ENCODE peak calls at places on chromosomes 5 and 9, in five cellular contexts. P, M, V, J and Z are unnamed samples.

GRCh38 chr9:112043423-112043822 is 131.7 kb downstream of the SUSD1 start:
- DNase-seq in P (no peak), M (no peak), V (no peak), J (no peak), Z (no peak)

GRCh38 chr9:130629443-130630090 is 34.8 kb upstream of the PRDM12 start:
- DNase-seq in P (no peak), M (no peak), V (no peak), J (no peak), Z (no peak)

GRCh38 chr5:67696446-67696845 is 499.8 kb upstream of the CD180 start:
- DNase-seq in P (no peak), M (no peak), V (no peak), J (no peak), Z (no peak)

GRCh38 chr5:177189416-177189815 is 55.8 kb downstream of the NSD1 start:
- DNase-seq in P (no peak), M (no peak), V (no peak), J (no peak), Z (no peak)

GRCh38 chr5:136674178-136674577 is 308.8 kb upstream of the TRPC7 start:
- DNase-seq in P (no peak), M (no peak), V (no peak), J (no peak), Z (no peak)

GRCh38 chr5:181120311-181120710 is 10.7 kb downstream of the OR2V1 start:
- DNase-seq in P (no peak), M (no peak), V (no peak), J (no peak), Z (no peak)

GRCh38 chr9:79569814-79570448 is 1.8 kb upstream of the TLE4 start:
- DNase-seq in P (no peak), M (no peak), V (no peak), J (no peak), Z (no peak)

GRCh38 chr5:79025054-79025465 is 40.0 kb upstream of the ARSB start:
- DNase-seq in P (no peak), M (no peak), V (peak; percentile 33), J (peak; percentile 11), Z (no peak)

GRCh38 chr5:36573441-36573840 is 33.0 kb upstream of the SLC1A3 start:
- DNase-seq in P (no peak), M (no peak), V (no peak), J (no peak), Z (no peak)

GRCh38 chr9:90836396-90837080 is 34.9 kb downstream of the SYK start:
- DNase-seq in P (no peak), M (no peak), V (no peak), J (no peak), Z (no peak)

GRCh38 chr5:1522601-1523479 is 920 bp downstream of the LPCAT1 start:
- DNase-seq in P (peak; percentile 74), M (no peak), V (no peak), J (no peak), Z (no peak)

GRCh38 chr9:70484232-70485130 is 70.0 kb upstream of the KLF9 start:
- DNase-seq in P (no peak), M (peak; percentile 35), V (peak; percentile 68), J (peak; percentile 53), Z (no peak)

GRCh38 chr5:92401492-92401891 is 1018.4 kb upstream of the ARRDC3 start:
- DNase-seq in P (no peak), M (no peak), V (no peak), J (no peak), Z (no peak)

DNA sequence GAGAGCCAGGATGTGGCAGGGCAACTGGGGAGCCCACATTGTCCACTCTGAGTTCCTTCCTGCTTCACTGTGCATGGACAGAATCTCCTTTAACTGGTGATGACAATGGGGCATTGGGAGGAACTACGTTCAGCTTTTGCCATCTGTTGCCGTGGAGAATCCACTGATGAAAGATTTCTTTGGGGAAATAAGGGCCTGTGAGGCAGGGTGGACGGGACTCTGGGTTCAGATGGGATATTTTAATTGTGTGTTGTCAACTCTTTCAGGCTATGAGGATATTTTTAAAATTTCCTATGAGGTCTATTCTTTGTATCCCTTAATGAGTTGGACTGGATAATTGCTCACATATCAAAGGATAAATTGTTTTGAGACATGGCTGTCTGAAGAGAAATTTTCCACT is 78.3 kb downstream of the TNC start:
- DNase-seq in P (no peak), M (no peak), V (no peak), J (no peak), Z (no peak)
- H3K36me3 ChIP-seq in P (no peaks in the 10 kb centered on the region), M (no peaks in the 10 kb centered on the region), V (no peaks in the 10 kb centered on the region), J (no peaks in the 10 kb centered on the region), Z (peaks cover 24% of the 10 kb centered on the region)

DNA sequence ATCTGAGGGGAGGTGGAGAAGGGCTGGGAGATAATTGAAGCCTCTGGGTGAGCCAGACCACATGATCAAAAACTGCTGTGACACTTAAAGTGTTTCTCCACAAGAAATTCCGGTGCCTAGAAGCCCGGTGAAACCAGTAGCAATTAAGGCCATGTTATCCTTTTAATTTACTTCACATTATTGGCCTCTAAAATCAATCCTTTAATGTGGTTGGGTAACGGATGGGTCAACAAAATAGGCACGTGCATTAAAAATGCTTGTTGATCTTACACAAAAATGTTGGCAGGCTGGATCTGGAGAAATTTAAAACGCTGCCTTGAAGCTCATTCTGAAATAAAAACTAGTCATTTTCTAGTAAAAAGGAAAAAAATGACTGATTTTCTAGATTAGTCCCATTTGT is 10.7 kb downstream of the SEMA6A start:
- DNase-seq in P (no peak), M (no peak), V (no peak), J (no peak), Z (no peak)
- H3K4me3 ChIP-seq in P (no peak overlapping the region), M (no peak overlapping the region), V (no peak overlapping the region), J (no peak overlapping the region), Z (no peak overlapping the region)

GRCh38 chr5:8013951-8014844 is 145.2 kb downstream of the MTRR start:
- DNase-seq in P (no peak), M (no peak), V (no peak), J (no peak), Z (no peak)
- TF ChIP-seq POLR2AphosphoS5 in P (no peak), M (no peak), V (no peak), J (no peak), Z (no peak)

GRCh38 chr5:32403760-32404159 is 40.8 kb downstream of the ZFR start:
- DNase-seq in P (no peak), M (no peak), V (no peak), J (no peak), Z (no peak)

GRCh38 chr5:32405502-32405901 is 39.0 kb downstream of the ZFR start:
- DNase-seq in P (no peak), M (no peak), V (no peak), J (no peak), Z (no peak)

GRCh38 chr5:32410630-32411029 is 33.9 kb downstream of the ZFR start:
- DNase-seq in P (no peak), M (no peak), V (no peak), J (no peak), Z (no peak)

DNA sequence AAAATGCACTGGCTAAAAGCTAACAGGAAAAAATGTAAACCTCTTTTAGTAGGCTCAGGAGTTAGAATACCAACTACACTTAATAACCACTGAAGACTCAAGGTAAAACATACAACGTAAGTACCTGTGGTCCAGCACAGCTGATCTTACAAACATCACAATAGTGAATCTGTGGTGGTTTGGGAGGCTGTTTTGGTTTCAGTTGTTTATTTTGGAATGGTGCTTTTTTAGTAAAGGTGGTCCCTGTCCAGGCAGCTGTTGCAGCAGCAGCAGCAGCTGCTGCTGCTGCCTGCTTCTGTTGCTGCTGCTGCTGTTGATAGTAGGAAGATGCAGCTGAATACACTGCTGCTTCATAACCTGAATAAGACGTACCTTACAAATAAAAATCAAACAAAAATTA is 37.9 kb downstream of the ZFR start:
- DNase-seq in P (no peak), M (no peak), V (no peak), J (no peak), Z (no peak)
- H3K36me3 ChIP-seq in P (peaks cover 85% of the 10 kb centered on the region), M (peaks cover 62% of the 10 kb centered on the region), V (peaks cover 33% of the 10 kb centered on the region), J (peaks cover 3% of the 10 kb centered on the region), Z (peaks cover 67% of the 10 kb centered on the region)

GRCh38 chr9:93951655-93952118 is 3.5 kb downstream of the BARX1 start:
- DNase-seq in P (no peak), M (no peak), V (no peak), J (no peak), Z (no peak)
- H3K4me3 ChIP-seq in P (peak overlapping the region; percentile 50), M (no peak overlapping the region), V (no peak overlapping the region), J (peak overlapping the region; percentile 28), Z (peak overlapping the region; percentile 55)

GRCh38 chr9:124322618-124323432 is 65.1 kb downstream of the NEK6 start:
- DNase-seq in P (no peak), M (no peak), V (no peak), J (no peak), Z (no peak)
- TF ChIP-seq POLR2AphosphoS5 in P (no peak), M (no peak), V (no peak), J (no peak), Z (no peak)